ENCODE peak calls at places on chromosomes 5 and 9, in four cellular contexts. One of them, this sample, is unnamed.

GRCh38 chr9:115640887-115641286 is 512.7 kb upstream of the PAPPA start:
- DNase-seq in neural progenitor cell: no peak
- DNase-seq in A549: no peak
- DNase-seq in psoas muscle: no peak
- DNase-seq in this sample: no peak

GRCh38 chr5:120447706-120448239 is 16.3 kb upstream of the PRR16 start:
- DNase-seq in neural progenitor cell: no peak
- DNase-seq in A549: no peak
- DNase-seq in psoas muscle: no peak
- DNase-seq in this sample: no peak

GRCh38 chr5:113205807-113206206 is 229.0 kb downstream of the TSSK1B start:
- DNase-seq in neural progenitor cell: no peak
- DNase-seq in A549: peak; percentile 28
- DNase-seq in psoas muscle: peak; percentile 61
- DNase-seq in this sample: no peak

GRCh38 chr9:22036866-22037626 is 27.9 kb upstream of the CDKN2B start:
- DNase-seq in neural progenitor cell: no peak
- DNase-seq in A549: no peak
- DNase-seq in psoas muscle: no peak
- DNase-seq in this sample: no peak

GRCh38 chr9:69258551-69258950 is 66.5 kb upstream of the ENTREP1 start:
- DNase-seq in neural progenitor cell: no peak
- DNase-seq in A549: no peak
- DNase-seq in psoas muscle: no peak
- DNase-seq in this sample: no peak

GRCh38 chr5:176415240-176416122 is 858 bp downstream of the CLTB start:
- DNase-seq in neural progenitor cell: peak; percentile 36
- DNase-seq in A549: peak; percentile 53
- DNase-seq in psoas muscle: peak; percentile 78
- DNase-seq in this sample: no peak

GRCh38 chr5:6719896-6720560 is 6.8 kb downstream of the TENT4A start:
- DNase-seq in neural progenitor cell: no peak
- DNase-seq in A549: no peak
- DNase-seq in psoas muscle: no peak
- DNase-seq in this sample: no peak

GRCh38 chr9:136336156-136336860 is 9.0 kb downstream of the GPSM1 start:
- DNase-seq in neural progenitor cell: no peak
- DNase-seq in A549: no peak
- DNase-seq in psoas muscle: no peak
- DNase-seq in this sample: no peak

GRCh38 chr5:39794511-39794910 is 369.7 kb upstream of the DAB2 start:
- DNase-seq in neural progenitor cell: no peak
- DNase-seq in A549: peak; percentile 6
- DNase-seq in psoas muscle: no peak
- DNase-seq in this sample: no peak

GRCh38 chr9:76443887-76444286 is 15.1 kb upstream of the GCNT1 start:
- DNase-seq in neural progenitor cell: no peak
- DNase-seq in A549: no peak
- DNase-seq in psoas muscle: no peak
- DNase-seq in this sample: no peak

GRCh38 chr9:92392690-92393089 is 11.7 kb downstream of the OGN start:
- DNase-seq in neural progenitor cell: no peak
- DNase-seq in A549: no peak
- DNase-seq in psoas muscle: no peak
- DNase-seq in this sample: no peak

GRCh38 chr5:168269950-168270349 is 21.5 kb upstream of the WWC1 start:
- DNase-seq in neural progenitor cell: peak; percentile 15
- DNase-seq in A549: peak; percentile 56
- DNase-seq in psoas muscle: no peak
- DNase-seq in this sample: no peak

DNA sequence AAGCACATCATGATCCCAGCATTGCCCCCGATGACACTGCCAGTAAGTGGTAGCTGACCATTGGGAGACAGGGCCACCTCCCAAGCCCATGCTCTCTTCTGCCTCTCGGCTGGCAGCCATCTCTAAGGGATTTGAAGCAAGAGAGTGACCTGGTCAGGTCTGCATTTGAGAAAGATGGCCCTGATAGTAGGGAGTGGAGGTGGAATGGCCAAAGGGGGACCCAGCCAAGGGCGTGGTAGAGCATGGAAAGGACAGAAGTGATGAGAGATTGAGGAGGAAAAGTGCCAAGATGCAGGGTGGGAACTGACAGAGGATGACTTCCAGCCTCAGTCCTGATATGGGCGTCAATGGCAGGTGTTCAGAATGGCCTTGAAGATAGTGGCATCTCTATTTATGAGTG is 9.0 kb downstream of the ABL1 start:
- DNase-seq in neural progenitor cell: no peak
- DNase-seq in A549: no peak
- DNase-seq in psoas muscle: peak; percentile 66
- DNase-seq in this sample: no peak
- H3K4me1 ChIP-seq in neural progenitor cell: peaks cover 48% of the 10 kb centered on the region
- H3K4me1 ChIP-seq in A549: peaks cover 79% of the 10 kb centered on the region
- H3K4me1 ChIP-seq in psoas muscle: peaks cover 82% of the 10 kb centered on the region
- H3K4me1 ChIP-seq in this sample: peaks cover 30% of the 10 kb centered on the region

DNA sequence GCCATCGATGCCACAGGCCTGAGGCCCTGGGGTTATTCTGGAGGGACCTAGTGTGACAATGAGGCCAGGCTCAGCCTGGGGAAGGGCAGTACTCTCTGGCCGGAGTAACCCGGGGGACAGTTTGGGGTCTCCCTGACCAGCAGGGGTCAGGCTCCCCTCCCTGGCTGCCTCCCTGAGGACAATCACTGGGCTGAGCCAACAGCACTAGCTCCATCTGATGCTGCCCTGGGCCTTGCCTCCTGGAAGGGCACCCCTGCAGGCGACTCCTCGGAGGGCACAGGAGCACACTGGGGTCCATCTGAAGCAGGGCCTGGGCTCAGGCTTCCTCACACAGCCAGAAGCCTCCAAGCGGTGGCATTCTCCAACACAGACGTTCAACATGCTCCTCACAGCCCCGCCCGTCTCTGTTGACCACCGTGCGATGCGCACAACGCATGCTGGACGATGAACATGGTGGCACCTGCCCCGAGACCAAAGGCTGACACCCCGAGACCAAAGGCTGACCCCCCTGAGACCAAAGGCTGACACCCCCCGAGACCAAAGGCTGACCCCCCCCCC is 68.3 kb downstream of the ADAMTS2 start:
- DNase-seq in neural progenitor cell: no peak
- DNase-seq in A549: no peak
- DNase-seq in psoas muscle: no peak
- DNase-seq in this sample: no peak
- TF ChIP-seq CTCF in neural progenitor cell: peak; percentile 24
- TF ChIP-seq CTCF in A549: no peak
- TF ChIP-seq CTCF in psoas muscle: no peak
- TF ChIP-seq CTCF in this sample: no peak

GRCh38 chr5:178264044-178264443 is 31.4 kb upstream of the PHYKPL start:
- DNase-seq in neural progenitor cell: no peak
- DNase-seq in A549: no peak
- DNase-seq in psoas muscle: no peak
- DNase-seq in this sample: no peak
- H3K4me1 ChIP-seq in neural progenitor cell: no peaks in the 10 kb centered on the region
- H3K4me1 ChIP-seq in A549: no peaks in the 10 kb centered on the region
- H3K4me1 ChIP-seq in psoas muscle: no peaks in the 10 kb centered on the region
- H3K4me1 ChIP-seq in this sample: no peaks in the 10 kb centered on the region

GRCh38 chr9:112332674-112332976 is 794 bp downstream of the PTBP3 start:
- DNase-seq in neural progenitor cell: no peak
- DNase-seq in A549: no peak
- DNase-seq in psoas muscle: no peak
- DNase-seq in this sample: no peak
- TF ChIP-seq CTCF in neural progenitor cell: peak; percentile 32
- TF ChIP-seq CTCF in A549: no peak
- TF ChIP-seq CTCF in psoas muscle: peak; percentile 6
- TF ChIP-seq CTCF in this sample: no peak

DNA sequence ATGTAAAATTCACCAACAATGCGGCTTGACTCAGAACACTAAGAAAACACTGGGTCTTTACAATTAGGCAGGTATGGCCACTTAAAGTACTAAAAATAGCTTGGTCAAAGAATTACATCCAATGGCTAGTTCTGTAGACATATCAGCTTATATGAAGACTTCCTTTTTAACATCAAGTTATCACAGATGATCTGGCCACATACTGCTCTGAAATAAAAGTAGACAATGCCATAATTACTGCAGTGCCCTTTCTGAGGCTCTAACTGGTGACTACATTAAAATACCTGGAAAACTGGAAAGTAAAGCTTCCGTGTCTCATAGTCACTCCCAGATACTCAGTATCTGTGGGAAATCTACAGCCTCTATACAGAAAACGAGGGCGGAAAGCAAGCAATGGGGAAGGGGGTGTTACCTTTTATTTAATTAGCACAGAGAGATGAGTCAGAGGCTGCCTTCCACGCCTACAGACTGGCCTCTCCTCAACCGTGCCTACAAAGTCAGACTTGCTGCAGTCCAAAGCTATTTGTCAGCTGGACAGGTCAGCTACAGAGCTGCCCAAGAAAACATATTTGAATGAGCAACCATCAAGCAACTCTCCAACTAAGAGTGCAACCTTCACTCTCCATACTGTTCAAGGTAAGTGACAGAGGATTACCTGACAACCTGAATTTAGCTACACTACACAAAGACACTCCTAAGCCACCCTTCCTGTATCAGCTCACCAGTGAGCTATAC is 8.7 kb downstream of the SERINC5 start:
- DNase-seq in neural progenitor cell: peak; percentile 82
- DNase-seq in A549: peak; percentile 70
- DNase-seq in psoas muscle: peak; percentile 53
- DNase-seq in this sample: peak; percentile 44
- H3K4me1 ChIP-seq in neural progenitor cell: peaks cover 62% of the 10 kb centered on the region
- H3K4me1 ChIP-seq in A549: peaks cover 21% of the 10 kb centered on the region
- H3K4me1 ChIP-seq in psoas muscle: peaks cover 13% of the 10 kb centered on the region
- H3K4me1 ChIP-seq in this sample: peaks cover 15% of the 10 kb centered on the region

GRCh38 chr5:154368041-154368800 is 77.6 kb upstream of the SAP30L start:
- DNase-seq in neural progenitor cell: peak; percentile 83
- DNase-seq in A549: peak; percentile 84
- DNase-seq in psoas muscle: no peak
- DNase-seq in this sample: no peak

GRCh38 chr5:154370730-154371334 is 75.0 kb upstream of the SAP30L start:
- DNase-seq in neural progenitor cell: no peak
- DNase-seq in A549: no peak
- DNase-seq in psoas muscle: no peak
- DNase-seq in this sample: no peak

GRCh38 chr5:154369682-154370081 is 76.1 kb upstream of the SAP30L start:
- DNase-seq in neural progenitor cell: no peak
- DNase-seq in A549: no peak
- DNase-seq in psoas muscle: no peak
- DNase-seq in this sample: no peak

GRCh38 chr5:154371687-154372086 is 74.1 kb upstream of the SAP30L start:
- DNase-seq in neural progenitor cell: no peak
- DNase-seq in A549: peak; percentile 28
- DNase-seq in psoas muscle: no peak
- DNase-seq in this sample: no peak

DNA sequence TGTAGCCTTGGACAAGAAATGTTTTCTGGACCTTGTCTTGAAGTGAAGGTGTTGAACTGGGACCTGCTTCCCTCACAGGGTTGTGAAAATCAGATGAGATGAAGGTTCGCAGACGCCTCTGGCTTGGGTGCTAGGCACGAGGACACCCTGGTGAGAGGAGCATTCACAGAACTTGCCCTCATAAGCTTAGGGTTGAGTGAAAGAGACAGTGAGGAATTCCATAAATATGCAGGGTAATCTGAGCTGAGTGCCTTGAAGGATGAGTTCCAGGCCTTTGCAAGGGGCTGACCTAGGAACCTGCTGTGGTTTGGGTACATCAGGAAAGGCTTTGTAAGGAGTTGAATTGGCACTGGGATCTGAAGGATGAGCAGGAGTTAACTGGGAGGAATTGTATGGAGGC is 75.7 kb upstream of the SAP30L start:
- DNase-seq in neural progenitor cell: peak; percentile 24
- DNase-seq in A549: no peak
- DNase-seq in psoas muscle: no peak
- DNase-seq in this sample: no peak
- TF ChIP-seq CTCF in neural progenitor cell: no peak
- TF ChIP-seq CTCF in A549: no peak
- TF ChIP-seq CTCF in psoas muscle: no peak
- TF ChIP-seq CTCF in this sample: no peak

This sample was measured in ovary.